ENCODE peak calls at places on chromosomes 1 and 21, in four cellular contexts. O, D, H and X are unnamed samples.

GRCh38 chr1:182680901-182681300 is 3.5 kb downstream of the RGS8 start:
- DNase-seq in D (no peak), O (no peak), H (no peak), X (no peak)

GRCh38 chr21:41168391-41169257 is 664 bp downstream of the BACE2 start:
- DNase-seq in D (peak), O (peak), H (peak), X (peak)

GRCh38 chr1:154937051-154937987 is 800 bp upstream of the PMVK start:
- DNase-seq in O (peak), H (peak), D (peak), X (peak)

GRCh38 chr1:203289982-203290260 is 15.4 kb upstream of the BTG2 start:
- DNase-seq in H (no peak), D (no peak), O (no peak), X (no peak)

GRCh38 chr1:241857131-241857530 is 9.1 kb downstream of the EXO1 start:
- DNase-seq in H (no peak), O (no peak), D (no peak), X (no peak)

GRCh38 chr1:228810855-228811654 is 75.8 kb downstream of the RHOU start:
- DNase-seq in O (no peak), D (no peak), H (no peak), X (no peak)

GRCh38 chr1:66214901-66215300 is 319.1 kb upstream of the SGIP1 start:
- DNase-seq in D (no peak), O (no peak), H (no peak), X (no peak)

GRCh38 chr1:29394521-29394921 is 158.2 kb downstream of the PTPRU start:
- DNase-seq in H (no peak), D (no peak), O (no peak), X (no peak)

GRCh38 chr21:37220433-37220980 is 46.6 kb downstream of the VPS26C start:
- DNase-seq in O (peak), D (peak), H (no peak), X (peak)

GRCh38 chr1:223700388-223700918 is 11.9 kb upstream of the CAPN2 start:
- DNase-seq in H (no peak), D (no peak), O (no peak), X (no peak)

GRCh38 chr1:55235722-55236121 is 20.6 kb upstream of the USP24 start:
- DNase-seq in H (no peak), O (no peak), D (no peak), X (no peak)